ENCODE peak calls at places on chromosomes 12 and 14, in seven cellular contexts. H, N, W, C, R, X and O are unnamed samples.
A peak's percentile ranks its signal among the peaks of the same experiment; 100 is the strongest.

GRCh38 chr12:110371408-110372055 is 32.0 kb downstream of the ANAPC7 start:
- DNase-seq in H (no peak), N (no peak), W (no peak), C (no peak), R (no peak), X (no peak), O (no peak)

GRCh38 chr14:68039593-68039992 is 220.0 kb downstream of the RAD51B start:
- DNase-seq in H (no peak), N (no peak), W (no peak), C (no peak), R (no peak), X (no peak), O (no peak)

GRCh38 chr14:99508896-99509629 is 27.9 kb downstream of the CCNK start:
- DNase-seq in H (no peak), N (no peak), W (peak; percentile 21), C (no peak), R (no peak), X (no peak), O (no peak)

GRCh38 chr12:15583804-15584203 is 205.4 kb downstream of the EPS8 start:
- DNase-seq in H (no peak), N (no peak), W (no peak), C (no peak), R (no peak), X (no peak), O (no peak)

GRCh38 chr12:105212431-105212830 is 23.5 kb downstream of the APPL2 start:
- DNase-seq in H (no peak), N (no peak), W (no peak), C (no peak), R (no peak), X (no peak), O (no peak)

GRCh38 chr14:70192915-70193314 is 4.2 kb upstream of the SLC8A3 start:
- DNase-seq in H (no peak), N (no peak), W (no peak), C (no peak), R (no peak), X (peak; percentile 29), O (no peak)

GRCh38 chr14:33709286-33709685 is 241.6 kb downstream of the EGLN3 start:
- DNase-seq in H (no peak), N (no peak), W (no peak), C (no peak), R (no peak), X (no peak), O (no peak)

GRCh38 chr12:100826323-100826722 is 31.7 kb downstream of the ANO4 start:
- DNase-seq in H (peak; percentile 59), N (peak; percentile 60), W (peak; percentile 14), C (no peak), R (peak; percentile 21), X (no peak), O (no peak)

GRCh38 chr12:41485203-41485602 is 297.1 kb downstream of the PDZRN4 start:
- DNase-seq in H (no peak), N (no peak), W (no peak), C (no peak), R (no peak), X (no peak), O (no peak)

GRCh38 chr12:101923049-101923718 is 45.8 kb downstream of the DRAM1 start:
- DNase-seq in H (no peak), N (no peak), W (no peak), C (no peak), R (no peak), X (no peak), O (no peak)

GRCh38 chr12:108253540-108253939 is 85.6 kb downstream of the CMKLR1 start:
- DNase-seq in H (no peak), N (no peak), W (no peak), C (no peak), R (no peak), X (peak; percentile 70), O (peak; percentile 36)

GRCh38 chr14:52235866-52236510 is 31.5 kb upstream of the PTGDR start:
- DNase-seq in H (no peak), N (no peak), W (no peak), C (no peak), R (no peak), X (no peak), O (no peak)

GRCh38 chr14:99808515-99808914 is 15.3 kb downstream of the EML1 start:
- DNase-seq in H (no peak), N (no peak), W (peak; percentile 4), C (no peak), R (no peak), X (no peak), O (no peak)

GRCh38 chr12:15851045-15851444 is 31.1 kb upstream of the STRAP start:
- DNase-seq in H (no peak), N (no peak), W (no peak), C (no peak), R (no peak), X (no peak), O (no peak)